ENCODE peak calls at places on chromosomes 13 and 19, in seven cellular contexts. One of them, this sample, is unnamed.

GRCh38 chr13:44921931-44922758 is 67.1 kb downstream of the NUFIP1 start:
- DNase-seq in Daoy: peak
- DNase-seq in NAMALWA: no peak
- DNase-seq in NCI-H748 treated with DMSO at 0.1 percent for 48 hours: no peak
- DNase-seq in endodermal cell: no peak
- DNase-seq in A549: peak
- DNase-seq in naive thymus-derived CD8-positive, alpha-beta T cell: no peak
- DNase-seq in this sample: no peak

GRCh38 chr19:5692785-5693194 is 2.7 kb downstream of the RPL36 start:
- DNase-seq in naive thymus-derived CD8-positive, alpha-beta T cell: no peak
- DNase-seq in endodermal cell: no peak
- DNase-seq in NAMALWA: no peak
- DNase-seq in A549: no peak
- DNase-seq in NCI-H748 treated with DMSO at 0.1 percent for 48 hours: no peak
- DNase-seq in Daoy: no peak
- DNase-seq in this sample: no peak

GRCh38 chr19:36665832-36666231 is 805 bp downstream of the ZNF461 start:
- DNase-seq in NAMALWA: no peak
- DNase-seq in NCI-H748 treated with DMSO at 0.1 percent for 48 hours: no peak
- DNase-seq in naive thymus-derived CD8-positive, alpha-beta T cell: no peak
- DNase-seq in endodermal cell: no peak
- DNase-seq in A549: no peak
- DNase-seq in Daoy: no peak
- DNase-seq in this sample: no peak

GRCh38 chr13:95256086-95256485 is 45.2 kb downstream of the ABCC4 start:
- DNase-seq in naive thymus-derived CD8-positive, alpha-beta T cell: no peak
- DNase-seq in A549: peak
- DNase-seq in endodermal cell: no peak
- DNase-seq in Daoy: peak
- DNase-seq in NCI-H748 treated with DMSO at 0.1 percent for 48 hours: no peak
- DNase-seq in NAMALWA: no peak
- DNase-seq in this sample: no peak

GRCh38 chr13:33137726-33138125 is 121.5 kb downstream of the KL start:
- DNase-seq in NCI-H748 treated with DMSO at 0.1 percent for 48 hours: no peak
- DNase-seq in endodermal cell: no peak
- DNase-seq in Daoy: no peak
- DNase-seq in naive thymus-derived CD8-positive, alpha-beta T cell: no peak
- DNase-seq in A549: no peak
- DNase-seq in NAMALWA: no peak
- DNase-seq in this sample: no peak

GRCh38 chr19:15583346-15583745 is 31.7 kb upstream of the CYP4F8 start:
- DNase-seq in NAMALWA: no peak
- DNase-seq in A549: no peak
- DNase-seq in naive thymus-derived CD8-positive, alpha-beta T cell: no peak
- DNase-seq in endodermal cell: no peak
- DNase-seq in NCI-H748 treated with DMSO at 0.1 percent for 48 hours: no peak
- DNase-seq in Daoy: no peak
- DNase-seq in this sample: no peak

GRCh38 chr19:14091885-14092462 is 1.4 kb upstream of the SAMD1 start:
- DNase-seq in A549: no peak
- DNase-seq in NCI-H748 treated with DMSO at 0.1 percent for 48 hours: no peak
- DNase-seq in endodermal cell: peak
- DNase-seq in naive thymus-derived CD8-positive, alpha-beta T cell: no peak
- DNase-seq in NAMALWA: peak
- DNase-seq in Daoy: no peak
- DNase-seq in this sample: no peak

GRCh38 chr19:20787766-20788165 is 11.7 kb downstream of the ZNF66 start:
- DNase-seq in NCI-H748 treated with DMSO at 0.1 percent for 48 hours: no peak
- DNase-seq in endodermal cell: no peak
- DNase-seq in A549: no peak
- DNase-seq in naive thymus-derived CD8-positive, alpha-beta T cell: no peak
- DNase-seq in Daoy: no peak
- DNase-seq in NAMALWA: no peak
- DNase-seq in this sample: no peak

GRCh38 chr13:79581870-79582315 is 100.9 kb downstream of the NDFIP2 start:
- DNase-seq in endodermal cell: peak
- DNase-seq in A549: no peak
- DNase-seq in Daoy: peak
- DNase-seq in naive thymus-derived CD8-positive, alpha-beta T cell: no peak
- DNase-seq in NAMALWA: no peak
- DNase-seq in NCI-H748 treated with DMSO at 0.1 percent for 48 hours: no peak
- DNase-seq in this sample: no peak

GRCh38 chr13:44978328-44978727 is 10.9 kb downstream of the NUFIP1 start:
- DNase-seq in endodermal cell: no peak
- DNase-seq in NAMALWA: no peak
- DNase-seq in A549: peak
- DNase-seq in Daoy: no peak
- DNase-seq in NCI-H748 treated with DMSO at 0.1 percent for 48 hours: no peak
- DNase-seq in naive thymus-derived CD8-positive, alpha-beta T cell: no peak
- DNase-seq in this sample: no peak

GRCh38 chr13:89066868-89067466 is 1395.8 kb downstream of the SLITRK5 start:
- DNase-seq in A549: peak
- DNase-seq in naive thymus-derived CD8-positive, alpha-beta T cell: peak
- DNase-seq in endodermal cell: peak
- DNase-seq in NAMALWA: peak
- DNase-seq in Daoy: peak
- DNase-seq in NCI-H748 treated with DMSO at 0.1 percent for 48 hours: peak
- DNase-seq in this sample: peak

GRCh38 chr19:48896191-48896720 is 2.3 kb downstream of the TULP2 start:
- DNase-seq in NAMALWA: peak
- DNase-seq in naive thymus-derived CD8-positive, alpha-beta T cell: no peak
- DNase-seq in Daoy: no peak
- DNase-seq in A549: no peak
- DNase-seq in NCI-H748 treated with DMSO at 0.1 percent for 48 hours: no peak
- DNase-seq in endodermal cell: peak
- DNase-seq in this sample: no peak

GRCh38 chr13:75010941-75011340 is 471.0 kb downstream of the TBC1D4 start:
- DNase-seq in NCI-H748 treated with DMSO at 0.1 percent for 48 hours: no peak
- DNase-seq in NAMALWA: no peak
- DNase-seq in endodermal cell: no peak
- DNase-seq in A549: no peak
- DNase-seq in naive thymus-derived CD8-positive, alpha-beta T cell: no peak
- DNase-seq in Daoy: no peak
- DNase-seq in this sample: no peak

GRCh38 chr13:72839831-72840426 is 58.0 kb downstream of the PIBF1 start:
- DNase-seq in Daoy: peak
- DNase-seq in NCI-H748 treated with DMSO at 0.1 percent for 48 hours: peak
- DNase-seq in A549: peak
- DNase-seq in naive thymus-derived CD8-positive, alpha-beta T cell: peak
- DNase-seq in NAMALWA: peak
- DNase-seq in endodermal cell: peak
- DNase-seq in this sample: peak

GRCh38 chr13:98556968-98557591 is 19.8 kb downstream of the STK24 start:
- DNase-seq in endodermal cell: peak
- DNase-seq in NAMALWA: no peak
- DNase-seq in A549: no peak
- DNase-seq in NCI-H748 treated with DMSO at 0.1 percent for 48 hours: no peak
- DNase-seq in Daoy: peak
- DNase-seq in naive thymus-derived CD8-positive, alpha-beta T cell: no peak
- DNase-seq in this sample: no peak

GRCh38 chr13:21326155-21327030 is 132.7 kb downstream of the ZDHHC20 start:
- DNase-seq in NCI-H748 treated with DMSO at 0.1 percent for 48 hours: peak
- DNase-seq in A549: no peak
- DNase-seq in NAMALWA: no peak
- DNase-seq in naive thymus-derived CD8-positive, alpha-beta T cell: no peak
- DNase-seq in endodermal cell: peak
- DNase-seq in Daoy: no peak
- DNase-seq in this sample: no peak

GRCh38 chr13:31431722-31432137 is 232.0 kb downstream of the B3GLCT start:
- DNase-seq in Daoy: peak
- DNase-seq in NAMALWA: peak
- DNase-seq in endodermal cell: peak
- DNase-seq in naive thymus-derived CD8-positive, alpha-beta T cell: peak
- DNase-seq in A549: peak
- DNase-seq in NCI-H748 treated with DMSO at 0.1 percent for 48 hours: peak
- DNase-seq in this sample: no peak

GRCh38 chr13:50467156-50467814 is 376.2 kb downstream of the DLEU7 start:
- DNase-seq in NCI-H748 treated with DMSO at 0.1 percent for 48 hours: no peak
- DNase-seq in A549: no peak
- DNase-seq in endodermal cell: no peak
- DNase-seq in naive thymus-derived CD8-positive, alpha-beta T cell: no peak
- DNase-seq in Daoy: no peak
- DNase-seq in NAMALWA: no peak
- DNase-seq in this sample: no peak

GRCh38 chr19:58529405-58529804 is 9.8 kb upstream of the ZBTB45 start:
- DNase-seq in endodermal cell: no peak
- DNase-seq in NAMALWA: no peak
- DNase-seq in A549: no peak
- DNase-seq in Daoy: no peak
- DNase-seq in NCI-H748 treated with DMSO at 0.1 percent for 48 hours: no peak
- DNase-seq in naive thymus-derived CD8-positive, alpha-beta T cell: no peak
- DNase-seq in this sample: no peak

GRCh38 chr13:32016631-32017030 is 14.9 kb upstream of the FRY start:
- DNase-seq in Daoy: no peak
- DNase-seq in NAMALWA: no peak
- DNase-seq in endodermal cell: no peak
- DNase-seq in NCI-H748 treated with DMSO at 0.1 percent for 48 hours: no peak
- DNase-seq in naive thymus-derived CD8-positive, alpha-beta T cell: no peak
- DNase-seq in A549: no peak
- DNase-seq in this sample: no peak

GRCh38 chr19:3336680-3337523 is 29.5 kb upstream of the NFIC start:
- DNase-seq in endodermal cell: no peak
- DNase-seq in A549: no peak
- DNase-seq in Daoy: peak
- DNase-seq in naive thymus-derived CD8-positive, alpha-beta T cell: no peak
- DNase-seq in NCI-H748 treated with DMSO at 0.1 percent for 48 hours: no peak
- DNase-seq in NAMALWA: no peak
- DNase-seq in this sample: no peak

GRCh38 chr13:24251525-24251924 is 57.9 kb upstream of the C1QTNF9 start:
- DNase-seq in NCI-H748 treated with DMSO at 0.1 percent for 48 hours: no peak
- DNase-seq in A549: no peak
- DNase-seq in naive thymus-derived CD8-positive, alpha-beta T cell: peak
- DNase-seq in NAMALWA: no peak
- DNase-seq in endodermal cell: no peak
- DNase-seq in Daoy: no peak
- DNase-seq in this sample: no peak

GRCh38 chr13:71005919-71006318 is 861.1 kb downstream of the DACH1 start:
- DNase-seq in A549: no peak
- DNase-seq in Daoy: no peak
- DNase-seq in naive thymus-derived CD8-positive, alpha-beta T cell: no peak
- DNase-seq in NCI-H748 treated with DMSO at 0.1 percent for 48 hours: no peak
- DNase-seq in NAMALWA: no peak
- DNase-seq in endodermal cell: no peak
- DNase-seq in this sample: no peak

GRCh38 chr19:10168386-10168948 is 26.3 kb downstream of the DNMT1 start:
- DNase-seq in NAMALWA: peak
- DNase-seq in endodermal cell: no peak
- DNase-seq in naive thymus-derived CD8-positive, alpha-beta T cell: no peak
- DNase-seq in A549: no peak
- DNase-seq in NCI-H748 treated with DMSO at 0.1 percent for 48 hours: no peak
- DNase-seq in Daoy: no peak
- DNase-seq in this sample: no peak

GRCh38 chr19:55649579-55650557 is 1.9 kb downstream of the CCDC106 start:
- DNase-seq in naive thymus-derived CD8-positive, alpha-beta T cell: no peak
- DNase-seq in Daoy: no peak
- DNase-seq in A549: no peak
- DNase-seq in NCI-H748 treated with DMSO at 0.1 percent for 48 hours: no peak
- DNase-seq in endodermal cell: no peak
- DNase-seq in NAMALWA: no peak
- DNase-seq in this sample: no peak

GRCh38 chr13:99072941-99073340 is 95.1 kb upstream of the DOCK9 start:
- DNase-seq in NAMALWA: no peak
- DNase-seq in Daoy: no peak
- DNase-seq in A549: no peak
- DNase-seq in NCI-H748 treated with DMSO at 0.1 percent for 48 hours: no peak
- DNase-seq in naive thymus-derived CD8-positive, alpha-beta T cell: no peak
- DNase-seq in endodermal cell: no peak
- DNase-seq in this sample: no peak

GRCh38 chr19:34500656-34501120 is 19.1 kb downstream of the WTIP start:
- DNase-seq in A549: no peak
- DNase-seq in Daoy: no peak
- DNase-seq in naive thymus-derived CD8-positive, alpha-beta T cell: no peak
- DNase-seq in endodermal cell: peak
- DNase-seq in NCI-H748 treated with DMSO at 0.1 percent for 48 hours: no peak
- DNase-seq in NAMALWA: no peak
- DNase-seq in this sample: no peak

This sample was measured in CMK.